ENCODE peak calls at places on chromosome 17, in ten cellular contexts. One of them, this sample, is unnamed.

GRCh38 chr17:61247438-61247837 is 152.2 kb upstream of the TBX2 start:
- DNase-seq in left lung: no peak
- DNase-seq in AG04450: no peak
- DNase-seq in adrenal gland: no peak
- DNase-seq in BE2C: peak
- DNase-seq in right lobe of liver: no peak
- DNase-seq in A549: no peak
- DNase-seq in kidney epithelial cell: peak
- DNase-seq in H1: no peak
- DNase-seq in CD8-positive, alpha-beta T cell: no peak
- DNase-seq in this sample: no peak

GRCh38 chr17:78316867-78317816 is 42.7 kb downstream of the SOCS3 start:
- DNase-seq in left lung: peak
- DNase-seq in AG04450: no peak
- DNase-seq in adrenal gland: no peak
- DNase-seq in BE2C: no peak
- DNase-seq in right lobe of liver: no peak
- DNase-seq in A549: peak
- DNase-seq in kidney epithelial cell: no peak
- DNase-seq in H1: peak
- DNase-seq in CD8-positive, alpha-beta T cell: no peak
- DNase-seq in this sample: no peak

GRCh38 chr17:75691371-75692290 is 24.5 kb downstream of the SAP30BP start:
- DNase-seq in left lung: no peak
- DNase-seq in AG04450: no peak
- DNase-seq in adrenal gland: no peak
- DNase-seq in BE2C: no peak
- DNase-seq in right lobe of liver: no peak
- DNase-seq in A549: no peak
- DNase-seq in kidney epithelial cell: no peak
- DNase-seq in H1: no peak
- DNase-seq in CD8-positive, alpha-beta T cell: no peak
- DNase-seq in this sample: no peak

GRCh38 chr17:45387739-45388138 is 44.9 kb downstream of the ARHGAP27 start:
- DNase-seq in left lung: no peak
- DNase-seq in AG04450: no peak
- DNase-seq in adrenal gland: no peak
- DNase-seq in BE2C: no peak
- DNase-seq in right lobe of liver: no peak
- DNase-seq in A549: no peak
- DNase-seq in kidney epithelial cell: no peak
- DNase-seq in H1: no peak
- DNase-seq in CD8-positive, alpha-beta T cell: no peak
- DNase-seq in this sample: no peak

GRCh38 chr17:80203448-80204092 is 16.6 kb downstream of the SGSH start:
- DNase-seq in left lung: no peak
- DNase-seq in AG04450: no peak
- DNase-seq in adrenal gland: no peak
- DNase-seq in BE2C: no peak
- DNase-seq in right lobe of liver: no peak
- DNase-seq in A549: no peak
- DNase-seq in kidney epithelial cell: no peak
- DNase-seq in H1: no peak
- DNase-seq in CD8-positive, alpha-beta T cell: no peak
- DNase-seq in this sample: no peak

GRCh38 chr17:29977836-29978235 is 36.4 kb downstream of the EFCAB5 start:
- DNase-seq in left lung: no peak
- DNase-seq in AG04450: no peak
- DNase-seq in adrenal gland: no peak
- DNase-seq in BE2C: no peak
- DNase-seq in right lobe of liver: no peak
- DNase-seq in A549: peak
- DNase-seq in kidney epithelial cell: no peak
- DNase-seq in H1: no peak
- DNase-seq in CD8-positive, alpha-beta T cell: no peak
- DNase-seq in this sample: no peak

GRCh38 chr17:75011788-75012319 is 616 bp upstream of the MRPL58 start:
- DNase-seq in left lung: no peak
- DNase-seq in AG04450: no peak
- DNase-seq in adrenal gland: peak
- DNase-seq in BE2C: peak
- DNase-seq in right lobe of liver: peak
- DNase-seq in A549: no peak
- DNase-seq in kidney epithelial cell: no peak
- DNase-seq in H1: no peak
- DNase-seq in CD8-positive, alpha-beta T cell: no peak
- DNase-seq in this sample: peak

GRCh38 chr17:61467416-61468262 is 15.4 kb downstream of the TBX4 start:
- DNase-seq in left lung: no peak
- DNase-seq in AG04450: no peak
- DNase-seq in adrenal gland: peak
- DNase-seq in BE2C: peak
- DNase-seq in right lobe of liver: peak
- DNase-seq in A549: peak
- DNase-seq in kidney epithelial cell: no peak
- DNase-seq in H1: peak
- DNase-seq in CD8-positive, alpha-beta T cell: no peak
- DNase-seq in this sample: peak

GRCh38 chr17:64007838-64008282 is 9.7 kb downstream of the PRR29 start:
- DNase-seq in left lung: no peak
- DNase-seq in AG04450: no peak
- DNase-seq in adrenal gland: peak
- DNase-seq in BE2C: no peak
- DNase-seq in right lobe of liver: peak
- DNase-seq in A549: no peak
- DNase-seq in kidney epithelial cell: no peak
- DNase-seq in H1: peak
- DNase-seq in CD8-positive, alpha-beta T cell: no peak
- DNase-seq in this sample: no peak

GRCh38 chr17:38982858-38983746 is 15.9 kb upstream of the FBXO47 start:
- DNase-seq in left lung: no peak
- DNase-seq in AG04450: peak
- DNase-seq in adrenal gland: peak
- DNase-seq in BE2C: peak
- DNase-seq in right lobe of liver: no peak
- DNase-seq in A549: peak
- DNase-seq in kidney epithelial cell: no peak
- DNase-seq in H1: peak
- DNase-seq in CD8-positive, alpha-beta T cell: peak
- DNase-seq in this sample: peak

DNA sequence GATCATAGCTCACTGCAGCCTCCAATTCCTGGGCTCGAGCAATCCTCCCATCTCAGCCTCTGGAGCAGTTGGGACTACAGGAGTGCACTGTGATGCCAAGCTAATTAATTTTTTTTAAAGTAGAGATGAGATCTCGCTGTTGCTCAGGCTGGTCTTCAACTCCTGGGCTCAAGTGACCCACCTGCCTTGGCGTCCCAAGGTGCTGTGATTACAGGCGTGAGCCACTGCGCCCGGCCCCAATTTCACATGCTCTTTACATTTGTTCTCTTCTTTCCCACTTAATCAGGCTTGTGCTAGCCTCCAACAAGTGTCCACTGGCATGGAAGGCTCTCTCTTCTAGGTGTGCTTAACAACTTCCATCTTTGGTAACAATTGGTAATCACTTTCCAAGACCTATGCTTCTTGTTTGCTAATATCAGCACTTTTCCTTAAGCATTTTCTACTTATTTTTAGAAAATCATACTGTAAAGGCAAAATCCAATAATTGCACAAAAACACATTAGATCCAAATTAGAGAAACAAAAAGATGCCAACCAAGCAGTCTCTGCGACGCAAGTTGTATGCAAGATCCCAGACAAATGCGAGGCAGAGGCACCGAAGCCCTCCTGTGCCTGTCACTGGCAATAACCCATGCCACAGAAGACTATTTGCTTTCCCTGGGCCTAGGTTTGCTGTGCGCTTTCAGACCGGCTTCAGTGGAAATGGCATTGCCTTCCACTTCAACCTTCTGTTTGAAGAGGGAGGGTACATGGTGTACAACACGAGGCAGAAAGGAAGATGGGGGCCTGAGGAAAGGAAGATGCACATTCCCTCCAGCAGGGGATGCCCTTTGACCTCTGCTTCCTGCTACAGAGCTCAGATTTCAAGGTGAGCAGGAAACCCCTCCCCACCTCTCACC is 52.6 kb downstream of the NOS2 start:
- DNase-seq in left lung: no peak
- DNase-seq in AG04450: no peak
- DNase-seq in adrenal gland: peak
- DNase-seq in BE2C: no peak
- DNase-seq in right lobe of liver: no peak
- DNase-seq in A549: peak
- DNase-seq in kidney epithelial cell: no peak
- DNase-seq in H1: peak
- DNase-seq in CD8-positive, alpha-beta T cell: no peak
- DNase-seq in this sample: no peak
- TF ChIP-seq CTCF in left lung: no peak
- TF ChIP-seq CTCF in AG04450: peak
- TF ChIP-seq CTCF in adrenal gland: peak
- TF ChIP-seq CTCF in BE2C: peak
- TF ChIP-seq CTCF in right lobe of liver: no peak
- TF ChIP-seq CTCF in A549: no peak
- TF ChIP-seq CTCF in kidney epithelial cell: peak
- TF ChIP-seq CTCF in H1: peak
- TF ChIP-seq CTCF in CD8-positive, alpha-beta T cell: no peak
- TF ChIP-seq CTCF in this sample: no peak

DNA sequence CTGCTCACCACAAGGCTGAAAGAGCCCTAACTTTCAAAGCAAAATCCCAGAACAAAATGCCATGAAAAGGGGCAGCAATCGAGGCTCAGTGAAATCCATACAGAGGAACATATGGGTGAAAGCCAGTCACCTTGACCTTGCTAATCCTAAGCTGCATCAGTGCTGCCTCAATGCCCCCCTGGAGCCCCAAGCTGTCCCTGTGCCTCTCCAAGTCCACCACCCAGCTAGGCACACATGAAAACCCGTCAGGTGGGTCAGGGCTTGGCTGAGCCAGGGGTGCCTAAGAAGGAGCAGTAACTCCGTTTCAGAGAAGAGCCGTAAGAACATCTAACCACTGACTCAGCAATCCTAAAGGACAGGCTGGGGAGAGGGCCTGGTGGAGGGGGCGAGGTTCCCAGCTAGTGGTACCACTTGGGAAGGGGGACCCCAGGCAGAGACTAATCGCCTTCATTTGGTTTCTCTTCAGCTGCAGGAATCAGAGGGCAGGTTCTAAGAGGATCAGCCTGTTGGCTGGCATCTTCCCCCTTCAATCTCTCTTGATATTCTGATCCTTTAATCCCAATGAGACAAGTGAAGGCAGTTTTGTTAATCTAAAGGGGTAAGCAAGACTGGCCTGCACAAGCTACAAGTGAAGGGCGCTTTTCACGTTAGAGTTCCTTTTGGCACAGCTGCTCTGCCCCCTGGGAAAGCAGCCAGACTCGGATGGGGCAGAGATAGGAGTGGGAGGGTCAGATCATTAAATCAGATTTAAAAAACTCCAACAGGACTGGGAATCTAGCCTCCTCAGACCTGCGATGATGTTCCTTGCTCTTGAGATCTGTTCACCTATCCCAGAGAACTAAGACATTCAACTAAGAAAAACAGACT is 7.6 kb downstream of the PITPNA start:
- DNase-seq in left lung: no peak
- DNase-seq in AG04450: no peak
- DNase-seq in adrenal gland: no peak
- DNase-seq in BE2C: no peak
- DNase-seq in right lobe of liver: no peak
- DNase-seq in A549: no peak
- DNase-seq in kidney epithelial cell: no peak
- DNase-seq in H1: no peak
- DNase-seq in CD8-positive, alpha-beta T cell: no peak
- DNase-seq in this sample: no peak
- H3K4me3 ChIP-seq in left lung: no peak
- H3K4me3 ChIP-seq in AG04450: no peak
- H3K4me3 ChIP-seq in adrenal gland: no peak
- H3K4me3 ChIP-seq in BE2C: no peak
- H3K4me3 ChIP-seq in right lobe of liver: no peak
- H3K4me3 ChIP-seq in A549: no peak
- H3K4me3 ChIP-seq in kidney epithelial cell: no peak
- H3K4me3 ChIP-seq in H1: no peak
- H3K4me3 ChIP-seq in CD8-positive, alpha-beta T cell: no peak
- H3K4me3 ChIP-seq in this sample: no peak

DNA sequence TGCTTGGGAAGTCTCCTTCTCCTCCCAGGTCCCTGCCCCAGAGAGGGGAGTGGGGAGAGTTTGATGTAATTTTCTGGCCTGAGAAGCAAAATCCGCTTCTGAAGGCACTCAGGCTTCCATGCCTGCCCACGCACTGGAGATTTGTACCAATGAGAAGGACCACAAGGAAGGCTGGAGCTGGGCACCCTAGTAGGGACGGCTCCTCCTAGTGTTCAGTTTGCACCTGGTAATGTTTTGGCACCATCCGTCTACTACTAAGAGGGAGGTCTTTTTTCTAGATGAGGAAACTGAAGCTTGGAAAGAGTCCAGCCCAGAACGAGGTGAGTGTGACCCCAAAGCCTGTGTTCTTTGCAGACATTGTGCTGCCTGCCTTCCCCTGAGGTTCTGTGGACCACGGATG is 83.6 kb upstream of the NLRP1 start:
- DNase-seq in left lung: no peak
- DNase-seq in AG04450: no peak
- DNase-seq in adrenal gland: no peak
- DNase-seq in BE2C: no peak
- DNase-seq in right lobe of liver: no peak
- DNase-seq in A549: peak
- DNase-seq in kidney epithelial cell: no peak
- DNase-seq in H1: peak
- DNase-seq in CD8-positive, alpha-beta T cell: no peak
- DNase-seq in this sample: no peak
- TF ChIP-seq CTCF in left lung: no peak
- TF ChIP-seq CTCF in AG04450: no peak
- TF ChIP-seq CTCF in adrenal gland: no peak
- TF ChIP-seq CTCF in BE2C: no peak
- TF ChIP-seq CTCF in right lobe of liver: peak
- TF ChIP-seq CTCF in A549: no peak
- TF ChIP-seq CTCF in kidney epithelial cell: peak
- TF ChIP-seq CTCF in H1: peak
- TF ChIP-seq CTCF in CD8-positive, alpha-beta T cell: no peak
- TF ChIP-seq CTCF in this sample: no peak

DNA sequence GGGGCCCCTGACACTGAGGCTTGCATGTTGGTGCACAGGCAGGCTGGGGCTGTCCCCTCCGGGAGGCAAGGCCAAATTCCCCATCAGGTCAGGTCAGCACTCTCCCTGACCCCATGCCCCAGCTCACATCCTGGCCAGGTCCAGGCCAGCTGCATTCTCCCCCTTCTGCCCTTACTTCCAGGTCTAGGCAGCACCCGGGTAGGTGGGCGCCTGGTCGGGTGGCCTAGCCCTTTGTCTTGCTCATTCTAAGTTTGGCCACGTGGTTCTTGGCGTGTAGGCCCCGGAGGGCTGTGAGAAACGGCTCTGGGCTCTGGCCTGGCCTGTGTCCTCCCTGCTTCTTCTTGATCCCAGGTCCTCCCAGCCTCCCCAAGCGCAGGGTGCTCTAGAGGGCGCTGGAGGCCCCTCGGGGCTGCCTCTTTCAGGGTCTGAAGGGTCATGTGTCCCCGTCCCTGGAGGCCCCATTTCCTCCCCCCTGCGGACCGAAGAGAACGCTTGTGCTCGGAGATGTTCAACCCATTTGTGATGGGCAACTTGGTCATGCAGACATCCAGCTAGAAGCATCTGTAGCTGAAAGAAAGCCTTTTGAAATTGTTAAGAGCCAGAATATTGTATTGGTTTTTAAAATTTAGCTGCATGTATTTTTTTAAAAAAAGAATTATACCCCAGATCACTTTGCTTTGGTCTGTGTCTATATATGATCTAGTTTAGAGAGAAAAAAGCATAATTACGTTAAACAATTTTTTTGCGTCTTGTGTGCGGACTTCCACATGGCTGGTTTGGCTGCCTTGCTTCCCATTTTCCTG is 6.7 kb downstream of the BAHCC1 start:
- DNase-seq in left lung: no peak
- DNase-seq in AG04450: no peak
- DNase-seq in adrenal gland: no peak
- DNase-seq in BE2C: peak
- DNase-seq in right lobe of liver: no peak
- DNase-seq in A549: peak
- DNase-seq in kidney epithelial cell: no peak
- DNase-seq in H1: no peak
- DNase-seq in CD8-positive, alpha-beta T cell: no peak
- DNase-seq in this sample: no peak
- H3K4me3 ChIP-seq in left lung: no peak
- H3K4me3 ChIP-seq in AG04450: no peak
- H3K4me3 ChIP-seq in adrenal gland: no peak
- H3K4me3 ChIP-seq in BE2C: no peak
- H3K4me3 ChIP-seq in right lobe of liver: no peak
- H3K4me3 ChIP-seq in A549: no peak
- H3K4me3 ChIP-seq in kidney epithelial cell: no peak
- H3K4me3 ChIP-seq in H1: no peak
- H3K4me3 ChIP-seq in CD8-positive, alpha-beta T cell: no peak
- H3K4me3 ChIP-seq in this sample: peak